ENCODE peak calls at places on chromosome 2, in ten cellular contexts. S, I, C, W, D, Z, F, Y, P and B are unnamed samples.
A peak's percentile ranks its signal among the peaks of the same experiment; 100 is the strongest.

GRCh38 chr2:161436411-161436810 is 20.3 kb downstream of the TBR1 start:
- DNase-seq in S (no peak), I (no peak), C (no peak), W (no peak), D (no peak), Z (peak; percentile 55), F (no peak), Y (peak; percentile 84), P (no peak), B (no peak)

GRCh38 chr2:56130463-56131070 is 53.2 kb upstream of the CCDC85A start:
- DNase-seq in S (no peak), I (no peak), C (peak; percentile 15), W (no peak), D (no peak), Z (peak; percentile 3), F (peak; percentile 33), Y (peak; percentile 68), P (no peak), B (peak; percentile 21)

GRCh38 chr2:74383254-74383653 is 3.1 kb upstream of the DCTN1 start:
- DNase-seq in S (no peak), I (no peak), C (no peak), W (no peak), D (no peak), Z (no peak), F (no peak), Y (peak; percentile 30), P (peak; percentile 43), B (peak; percentile 65)

GRCh38 chr2:216698895-216699294 is 3.5 kb upstream of the IGFBP5 start:
- DNase-seq in S (no peak), I (no peak), C (no peak), W (no peak), D (no peak), Z (peak; percentile 68), F (peak; percentile 48), Y (peak; percentile 74), P (peak; percentile 51), B (peak; percentile 71)

GRCh38 chr2:177667626-177668025 is 275.1 kb downstream of the AGPS start:
- DNase-seq in S (no peak), I (no peak), C (no peak), W (no peak), D (no peak), Z (no peak), F (no peak), Y (peak; percentile 25), P (no peak), B (no peak)

GRCh38 chr2:205465791-205466190 is 216.5 kb upstream of the NRP2 start:
- DNase-seq in S (no peak), I (no peak), C (no peak), W (no peak), D (no peak), Z (no peak), F (no peak), Y (no peak), P (no peak), B (no peak)

GRCh38 chr2:174608866-174609214 is 11.2 kb upstream of the WIPF1 start:
- DNase-seq in S (no peak), I (no peak), C (no peak), W (no peak), D (no peak), Z (no peak), F (no peak), Y (no peak), P (no peak), B (no peak)

GRCh38 chr2:29848566-29849310 is 72.6 kb downstream of the ALK start:
- DNase-seq in S (no peak), I (no peak), C (no peak), W (no peak), D (no peak), Z (no peak), F (no peak), Y (no peak), P (no peak), B (no peak)

GRCh38 chr2:128690431-128690830 is 371.8 kb upstream of the HS6ST1 start:
- DNase-seq in S (no peak), I (no peak), C (no peak), W (no peak), D (no peak), Z (no peak), F (no peak), Y (no peak), P (no peak), B (no peak)

GRCh38 chr2:128605931-128606330 is 287.3 kb upstream of the HS6ST1 start:
- DNase-seq in S (no peak), I (no peak), C (no peak), W (no peak), D (peak; percentile 7), Z (no peak), F (no peak), Y (no peak), P (no peak), B (no peak)

GRCh38 chr2:190978389-190979053 is 35.5 kb downstream of the STAT1 start:
- DNase-seq in S (no peak), I (no peak), C (peak; percentile 30), W (no peak), D (no peak), Z (no peak), F (no peak), Y (peak; percentile 68), P (no peak), B (no peak)